ENCODE peak calls at places on chromosomes 13 and 19, in seven cellular contexts. E, U, F, S, Q, P and X are unnamed samples.

GRCh38 chr13:24038405-24038804 is 122.1 kb upstream of the SPATA13 start:
- DNase-seq in E (no peak), U (no peak), F (no peak), S (no peak), Q (no peak), P (no peak), X (no peak)

GRCh38 chr13:91722267-91722884 is 324.0 kb downstream of the GPC5 start:
- DNase-seq in E (no peak), U (peak; percentile 52), F (no peak), S (peak; percentile 7), Q (no peak), P (no peak), X (no peak)

GRCh38 chr19:39411006-39411831 is 1.2 kb upstream of the PLEKHG2 start:
- DNase-seq in E (peak; percentile 53), U (peak; percentile 86), F (no peak), S (no peak), Q (peak; percentile 73), P (no peak), X (no peak)

GRCh38 chr19:40305403-40305802 is 20.3 kb upstream of the AKT2 start:
- DNase-seq in E (peak; percentile 84), U (peak; percentile 91), F (peak; percentile 56), S (peak; percentile 64), Q (peak; percentile 75), P (peak; percentile 85), X (no peak)

GRCh38 chr13:31322025-31322424 is 122.2 kb downstream of the B3GLCT start:
- DNase-seq in E (peak; percentile 27), U (peak; percentile 14), F (peak; percentile 20), S (no peak), Q (peak; percentile 50), P (peak; percentile 49), X (no peak)

GRCh38 chr19:49932731-49933131 is 3.4 kb upstream of the NUP62 start:
- DNase-seq in E (no peak), U (no peak), F (no peak), S (peak; percentile 60), Q (no peak), P (no peak), X (no peak)

GRCh38 chr13:101988140-101988539 is 413.7 kb downstream of the FGF14 start:
- DNase-seq in E (no peak), U (no peak), F (no peak), S (no peak), Q (no peak), P (no peak), X (no peak)

GRCh38 chr13:33169273-33169980 is 116.1 kb downstream of the STARD13 start:
- DNase-seq in E (no peak), U (no peak), F (no peak), S (no peak), Q (no peak), P (no peak), X (no peak)

GRCh38 chr13:42970824-42971669 is 21.0 kb downstream of the EPSTI1 start:
- DNase-seq in E (no peak), U (peak; percentile 44), F (no peak), S (peak; percentile 41), Q (no peak), P (no peak), X (no peak)

GRCh38 chr19:46963093-46963734 is 56.4 kb upstream of the NPAS1 start:
- DNase-seq in E (no peak), U (no peak), F (no peak), S (no peak), Q (no peak), P (no peak), X (no peak)

GRCh38 chr19:53881482-53882390 is at the start of gene PRKCG:
- DNase-seq in E (no peak), U (peak; percentile 82), F (peak; percentile 29), S (peak; percentile 71), Q (no peak), P (peak; percentile 74), X (peak; percentile 64)

GRCh38 chr13:26707122-26708006 is 53.2 kb downstream of the GPR12 start:
- DNase-seq in E (peak; percentile 41), U (peak; percentile 78), F (no peak), S (peak; percentile 46), Q (no peak), P (no peak), X (no peak)

GRCh38 chr13:103164239-103164638 is 98.0 kb upstream of the SLC10A2 start:
- DNase-seq in E (no peak), U (no peak), F (no peak), S (no peak), Q (no peak), P (no peak), X (no peak)

GRCh38 chr19:11550265-11550664 is 8.8 kb downstream of the ELOF1 start:
- DNase-seq in E (no peak), U (no peak), F (no peak), S (no peak), Q (peak; percentile 38), P (no peak), X (no peak)

GRCh38 chr19:58477130-58477529 is 978 bp downstream of the ZNF446 start:
- DNase-seq in E (no peak), U (no peak), F (no peak), S (no peak), Q (no peak), P (peak; percentile 72), X (no peak)
- H3K4me3 ChIP-seq in E (no peak overlapping the region), U (no peak overlapping the region), F (peak overlapping the region; percentile 77), S (peak overlapping the region; percentile 75), Q (no peak overlapping the region), P (no peak overlapping the region), X (peak overlapping the region; percentile 80)

DNA sequence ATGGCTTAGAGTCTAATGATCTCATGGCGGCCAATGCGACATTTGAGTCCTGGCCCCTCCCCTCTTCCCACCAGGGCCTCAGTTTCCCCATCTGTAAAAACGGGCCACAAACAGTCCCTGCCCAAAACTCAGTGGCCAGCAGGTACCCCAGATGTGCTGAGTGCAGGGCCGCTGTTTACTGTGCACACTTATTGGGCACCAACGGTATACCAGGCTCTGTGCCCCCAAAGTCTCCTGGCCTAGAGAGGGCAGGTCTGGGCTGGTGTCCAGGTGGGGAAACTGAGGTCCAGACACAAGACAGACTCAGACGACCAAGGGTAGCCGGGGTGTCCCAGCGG is 23.6 kb upstream of the WDR18 start:
- DNase-seq in E (no peak), U (peak; percentile 6), F (no peak), S (no peak), Q (no peak), P (no peak), X (no peak)
- H3K27ac ChIP-seq in E (no peak overlapping the region), U (peak overlapping the region; percentile 100), F (no peak overlapping the region), S (peak overlapping the region; percentile 24), Q (no peak overlapping the region), P (no peak overlapping the region), X (no peak overlapping the region)

GRCh38 chr13:21837841-21838551 is 167.1 kb downstream of the FGF9 start:
- DNase-seq in E (no peak), U (no peak), F (no peak), S (no peak), Q (peak; percentile 45), P (no peak), X (no peak)
- H3K27me3 ChIP-seq in E (no peaks in the 10 kb centered on the region), U (no peaks in the 10 kb centered on the region), F (no peaks in the 10 kb centered on the region), S (no peaks in the 10 kb centered on the region), Q (no peaks in the 10 kb centered on the region), P (no peaks in the 10 kb centered on the region), X (no peaks in the 10 kb centered on the region)

GRCh38 chr19:14786421-14786851 is 8.1 kb upstream of the ADGRE2 start:
- DNase-seq in E (peak; percentile 37), U (peak; percentile 25), F (no peak), S (no peak), Q (no peak), P (no peak), X (no peak)
- H3K4me3 ChIP-seq in E (no peak overlapping the region), U (no peak overlapping the region), F (no peak overlapping the region), S (no peak overlapping the region), Q (no peak overlapping the region), P (no peak overlapping the region), X (no peak overlapping the region)

DNA sequence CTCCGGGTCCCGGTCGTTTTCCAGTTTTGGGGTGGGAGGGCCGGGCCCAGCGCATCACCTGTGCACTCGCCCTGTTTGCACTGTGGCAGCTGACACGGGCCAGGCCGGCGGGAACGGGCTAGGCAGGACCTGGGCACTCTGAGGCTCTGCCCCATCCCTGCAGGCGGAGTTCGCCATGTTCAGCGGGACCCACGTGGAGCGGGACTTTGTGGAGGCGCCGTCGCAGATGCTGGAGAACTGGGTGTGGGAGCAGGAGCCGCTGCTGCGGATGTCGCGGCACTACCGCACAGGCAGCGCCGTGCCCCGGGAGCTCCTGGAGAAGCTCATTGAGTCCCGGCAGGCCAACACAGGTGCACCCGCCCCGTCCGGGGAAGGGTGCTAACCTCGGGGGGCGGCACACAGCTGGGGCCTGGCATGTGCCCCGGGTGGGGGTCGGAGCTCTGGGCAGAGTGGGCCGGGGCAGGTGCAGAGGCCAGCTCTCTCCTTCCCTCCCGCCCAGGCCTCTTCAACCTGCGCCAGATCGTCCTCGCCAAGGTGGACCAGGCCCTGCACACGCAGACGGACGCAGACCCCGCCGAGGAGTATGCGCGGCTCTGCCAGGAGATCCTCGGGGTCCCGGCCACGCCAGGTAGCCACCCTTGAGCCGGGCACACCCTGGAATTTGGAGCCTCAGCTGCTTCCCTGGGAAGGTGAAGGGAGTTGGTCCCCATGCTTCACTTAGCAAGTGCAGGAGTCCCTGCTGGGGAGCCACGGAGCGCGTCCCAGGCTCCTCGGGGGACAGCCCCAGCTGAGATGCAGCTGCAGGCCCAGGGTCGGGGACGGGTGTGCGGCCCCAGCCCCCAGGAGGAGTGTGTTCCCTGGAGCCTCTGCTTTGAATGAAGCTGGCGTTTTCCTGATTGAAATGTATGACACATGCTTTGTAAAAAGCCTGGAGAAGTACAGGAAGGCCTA is 9.3 kb upstream of the ZNF554 start:
- DNase-seq in E (no peak), U (no peak), F (no peak), S (no peak), Q (no peak), P (peak; percentile 63), X (no peak)
- H3K27ac ChIP-seq in E (no peak overlapping the region), U (peak overlapping the region; percentile 58), F (no peak overlapping the region), S (no peak overlapping the region), Q (no peak overlapping the region), P (no peak overlapping the region), X (no peak overlapping the region)

GRCh38 chr19:16263115-16263839 is 61.3 kb upstream of the KLF2 start:
- DNase-seq in E (no peak), U (no peak), F (no peak), S (no peak), Q (no peak), P (peak; percentile 25), X (no peak)

GRCh38 chr19:16266586-16266942 is 58.1 kb upstream of the KLF2 start:
- DNase-seq in E (no peak), U (no peak), F (no peak), S (peak; percentile 59), Q (no peak), P (no peak), X (no peak)

GRCh38 chr19:16262618-16263017 is 62.0 kb upstream of the KLF2 start:
- DNase-seq in E (no peak), U (peak; percentile 85), F (no peak), S (no peak), Q (no peak), P (peak; percentile 76), X (no peak)

GRCh38 chr19:16265890-16266585 is 58.6 kb upstream of the KLF2 start:
- DNase-seq in E (no peak), U (no peak), F (no peak), S (no peak), Q (no peak), P (no peak), X (no peak)

DNA sequence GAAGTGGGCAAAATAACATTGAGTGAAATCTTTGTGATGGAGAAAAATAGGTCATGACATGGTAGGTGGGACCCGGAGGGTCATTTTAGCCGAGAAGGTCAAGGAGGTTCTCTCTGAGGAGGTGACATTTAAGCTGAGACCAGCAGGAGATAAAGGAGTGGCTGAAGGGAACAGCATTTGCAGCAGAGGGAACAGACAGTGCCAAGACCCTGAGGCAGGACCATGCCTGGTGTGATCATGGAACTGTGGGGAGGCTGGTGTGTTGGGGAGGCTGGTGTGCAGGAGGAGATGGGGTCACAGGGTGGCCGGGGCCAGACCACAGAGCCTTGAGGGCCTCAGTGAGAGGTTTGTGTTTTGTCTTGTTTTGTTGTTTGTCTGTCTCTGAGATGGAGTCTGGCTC is 59.4 kb upstream of the KLF2 start:
- DNase-seq in E (no peak), U (no peak), F (no peak), S (no peak), Q (no peak), P (no peak), X (no peak)
- H3K27me3 ChIP-seq in E (no peaks in the 10 kb centered on the region), U (no peaks in the 10 kb centered on the region), F (no peaks in the 10 kb centered on the region), S (no peaks in the 10 kb centered on the region), Q (no peaks in the 10 kb centered on the region), P (no peaks in the 10 kb centered on the region), X (no peaks in the 10 kb centered on the region)